ENCODE peak calls at places on chromosomes 1 and 21, in five cellular contexts. C is effector memory CD4-positive, alpha-beta T cell; Y is cardiac muscle cell; X is kidney; T is neural progenitor cell. M is an unnamed sample. For H3K4me1 and H3K36me3, the result is how much of the 10 kb centered on the place peaks cover.

GRCh38 chr21:36059823-36060158 is 535 bp downstream of the SETD4 start:
- DNase-seq in X (no peak), T (no peak), Y (peak), C (no peak), M (no peak)

GRCh38 chr1:242813490-242814091 is 289.1 kb upstream of the PLD5 start:
- DNase-seq in T (no peak), C (no peak), Y (no peak), X (no peak), M (no peak)

GRCh38 chr1:216600730-216601426 is 122.4 kb downstream of the ESRRG start:
- DNase-seq in C (no peak), Y (peak), X (peak), T (peak), M (no peak)

GRCh38 chr1:110433803-110434202 is 17.1 kb upstream of the PROK1 start:
- DNase-seq in X (no peak), T (peak), Y (peak), C (no peak), M (peak)

GRCh38 chr1:43204394-43204793 is 32.3 kb downstream of the CFAP57 start:
- DNase-seq in Y (no peak), T (no peak), X (no peak), C (no peak), M (no peak)

GRCh38 chr1:162136760-162137537 is 67.5 kb downstream of the NOS1AP start:
- DNase-seq in X (no peak), C (no peak), T (no peak), Y (no peak), M (no peak)

GRCh38 chr1:117859901-117860300 is 69.5 kb downstream of the GDAP2 start:
- DNase-seq in T (no peak), Y (no peak), X (no peak), C (no peak), M (no peak)

GRCh38 chr1:228166170-228166936 is 749 bp downstream of the IBA57 start:
- DNase-seq in C (peak), Y (peak), T (peak), X (peak), M (no peak)

GRCh38 chr1:242623751-242624150 is 99.3 kb upstream of the PLD5 start:
- DNase-seq in Y (no peak), X (no peak), C (no peak), T (no peak), M (no peak)

GRCh38 chr21:41466024-41466820 is 40.2 kb downstream of the MX1 start:
- DNase-seq in X (peak), C (no peak), Y (no peak), T (no peak), M (no peak)

GRCh38 chr1:161314201-161314981 is at the start of gene SDHC:
- DNase-seq in T (peak), Y (peak), C (peak), X (peak), M (peak)

GRCh38 chr21:42182713-42183371 is 36.1 kb upstream of the ABCG1 start:
- DNase-seq in T (no peak), X (no peak), C (no peak), Y (no peak), M (no peak)

GRCh38 chr1:67897270-67897949 is 64.1 kb upstream of the GNG12 start:
- DNase-seq in C (no peak), Y (no peak), X (no peak), T (no peak), M (no peak)

GRCh38 chr1:5779608-5780323 is 212.5 kb downstream of the NPHP4 start:
- DNase-seq in X (no peak), C (no peak), Y (no peak), T (no peak), M (no peak)

GRCh38 chr1:188611432-188611831 is 1782.7 kb downstream of the PLA2G4A start:
- DNase-seq in T (no peak), X (no peak), C (no peak), Y (no peak), M (no peak)

GRCh38 chr1:20654104-20654690 is 7.0 kb downstream of the DDOST start:
- DNase-seq in Y (no peak), T (no peak), X (no peak), C (no peak), M (no peak)

GRCh38 chr1:180229483-180230415 is at the start of gene LHX4:
- DNase-seq in C (no peak), X (peak), T (peak), Y (peak), M (no peak)

GRCh38 chr1:16156848-16157495 is 1.1 kb upstream of the EPHA2 start:
- DNase-seq in Y (no peak), C (no peak), X (no peak), T (no peak), M (no peak)

GRCh38 chr1:26496881-26497280 is 24.6 kb downstream of the HMGN2 start:
- DNase-seq in X (peak), C (no peak), T (no peak), Y (no peak), M (no peak)

GRCh38 chr1:33640114-33640660 is 167.7 kb downstream of the ZSCAN20 start:
- DNase-seq in X (no peak), Y (no peak), C (no peak), T (no peak), M (no peak)

GRCh38 chr1:156703741-156704140 is 1.6 kb downstream of the CRABP2 start:
- DNase-seq in C (no peak), Y (no peak), X (no peak), T (peak), M (no peak)

GRCh38 chr1:156705918-156706646 is 699 bp upstream of the CRABP2 start:
- DNase-seq in T (peak), Y (peak), X (peak), C (peak), M (no peak)

GRCh38 chr1:156704166-156704711 is 1.1 kb downstream of the CRABP2 start:
- DNase-seq in Y (no peak), X (no peak), T (peak), C (no peak), M (no peak)

GRCh38 chr1:156705321-156705917 is at the start of gene CRABP2:
- DNase-seq in Y (peak), T (peak), X (peak), C (no peak), M (no peak)

GRCh38 chr1:156704930-156705320 is 458 bp downstream of the CRABP2 start:
- DNase-seq in Y (no peak), T (peak), X (peak), C (no peak), M (no peak)
- H3K4me1 ChIP-seq in Y (under half), T (half or more), X (under half), C (under half), M (under half)

DNA sequence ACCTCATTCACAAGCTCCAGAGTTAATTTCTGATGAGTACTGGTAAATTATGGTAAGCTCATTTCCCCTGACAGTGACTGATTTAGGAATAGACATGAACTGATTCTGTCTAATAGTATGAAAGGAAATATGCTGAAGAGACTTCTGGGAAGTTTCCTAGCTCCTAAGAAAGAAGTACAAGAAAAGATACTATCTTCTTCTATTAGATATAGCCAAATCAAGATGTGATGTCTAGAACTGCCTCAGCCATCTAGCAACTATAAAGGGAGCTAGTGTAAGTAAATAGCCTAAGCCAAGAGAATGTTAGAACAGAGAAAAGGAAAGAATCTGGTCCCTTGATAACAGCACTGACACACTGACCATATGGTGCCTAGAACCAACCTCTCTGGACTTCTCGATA is 10.7 kb upstream of the PHTF1 start:
- DNase-seq in C (no peak), Y (no peak), T (no peak), X (no peak), M (no peak)
- H3K36me3 ChIP-seq in C (under half), Y (under half), T (under half), X (under half), M (under half)

DNA sequence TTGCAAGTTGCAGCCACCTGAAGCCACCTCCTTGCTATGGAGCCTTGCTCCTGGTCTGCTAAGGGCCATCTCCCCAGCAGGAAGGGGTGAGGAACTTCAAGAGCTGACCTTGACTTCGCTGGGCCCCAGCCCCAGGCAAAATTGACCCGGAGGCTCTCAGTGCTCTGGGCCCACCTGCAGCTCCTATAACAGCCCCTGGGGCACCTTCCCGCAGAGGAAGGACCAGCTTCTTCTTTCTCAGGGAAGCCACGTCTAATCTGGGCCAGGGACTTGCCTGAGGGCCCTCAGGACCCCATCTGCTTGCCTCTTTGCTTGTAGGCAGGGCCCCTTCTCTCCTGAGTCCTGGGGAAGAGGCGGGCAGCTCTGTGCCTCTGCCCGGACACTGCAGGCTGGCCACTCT is 30.9 kb upstream of the GNPAT start:
- DNase-seq in T (no peak), X (peak), C (no peak), Y (no peak), M (no peak)
- H3K27ac ChIP-seq in T (no peak), X (no peak), C (no peak), Y (no peak), M (no peak)

GRCh38 chr1:178594133-178594532 is 81.2 kb downstream of the TEX35 start:
- DNase-seq in X (no peak), C (no peak), T (no peak), Y (no peak), M (no peak)

GRCh38 chr1:178599087-178599486 is 86.2 kb downstream of the TEX35 start:
- DNase-seq in C (no peak), X (no peak), Y (no peak), T (no peak), M (no peak)

GRCh38 chr1:178587975-178588374 is 75.1 kb downstream of the TEX35 start:
- DNase-seq in C (no peak), Y (no peak), T (no peak), X (no peak), M (no peak)

DNA sequence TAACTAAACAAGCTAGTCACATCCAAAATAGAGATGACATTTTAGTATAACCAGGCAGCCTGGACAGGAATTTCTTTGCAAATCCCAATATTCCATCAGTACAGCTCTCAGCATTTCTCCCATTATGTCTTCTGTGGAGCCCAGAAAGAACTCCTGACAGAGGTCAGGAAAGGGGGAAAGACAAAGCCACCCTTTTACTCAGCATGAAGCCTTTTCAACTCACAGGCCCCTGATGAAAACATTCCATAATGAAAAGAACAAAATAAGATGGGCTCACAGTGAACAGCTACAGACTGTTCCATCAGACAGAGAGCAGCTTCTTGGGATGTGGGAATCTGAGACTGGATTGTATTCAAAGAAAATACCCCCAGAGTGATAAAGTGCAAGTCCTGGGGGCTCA is 80.6 kb downstream of the TEX35 start:
- DNase-seq in C (no peak), Y (no peak), X (no peak), T (peak), M (no peak)
- H3K4me1 ChIP-seq in C (under half), Y (under half), X (under half), T (under half), M (under half)

GRCh38 chr1:11227106-11228077 is 35.0 kb downstream of the MTOR start:
- DNase-seq in Y (no peak), C (no peak), X (no peak), T (no peak), M (no peak)

GRCh38 chr1:11233208-11233607 is 29.1 kb downstream of the MTOR start:
- DNase-seq in C (no peak), T (no peak), X (no peak), Y (no peak), M (no peak)

GRCh38 chr1:11229178-11229577 is 33.2 kb downstream of the MTOR start:
- DNase-seq in Y (no peak), T (no peak), X (no peak), C (no peak), M (no peak)
- H3K36me3 ChIP-seq in Y (half or more), T (under half), X (under half), C (half or more), M (under half)

M was measured in iPS DF 6.9.